ENCODE peak calls at places on chromosomes 3 and 15, in six cellular contexts. One of them, this sample, is unnamed.
A peak's percentile ranks its signal among the peaks of the same experiment; 100 is the strongest.

GRCh38 chr3:55364426-55364825 is 122.7 kb downstream of the WNT5A start:
- DNase-seq in sigmoid colon: no peak
- DNase-seq in ovary: no peak
- DNase-seq in uterus: no peak
- DNase-seq in heart left ventricle: no peak
- DNase-seq in A549: no peak
- DNase-seq in this sample: no peak

GRCh38 chr3:89113887-89114840 is 6.7 kb downstream of the EPHA3 start:
- DNase-seq in ovary: peak; percentile 69
- DNase-seq in uterus: peak; percentile 57
- DNase-seq in heart left ventricle: peak; percentile 70
- DNase-seq in sigmoid colon: peak; percentile 76
- DNase-seq in A549: no peak
- DNase-seq in this sample: peak; percentile 63

GRCh38 chr15:63501256-63502089 is 2.9 kb upstream of the USP3 start:
- DNase-seq in heart left ventricle: peak; percentile 86
- DNase-seq in uterus: peak; percentile 87
- DNase-seq in sigmoid colon: peak; percentile 97
- DNase-seq in A549: peak; percentile 88
- DNase-seq in ovary: peak; percentile 89
- DNase-seq in this sample: peak; percentile 80

GRCh38 chr3:37210230-37210629 is 35.8 kb upstream of the LRRFIP2 start:
- DNase-seq in sigmoid colon: no peak
- DNase-seq in uterus: no peak
- DNase-seq in ovary: no peak
- DNase-seq in A549: no peak
- DNase-seq in heart left ventricle: no peak
- DNase-seq in this sample: no peak

GRCh38 chr3:197466586-197467399 is 89.0 kb downstream of the BDH1 start:
- DNase-seq in sigmoid colon: no peak
- DNase-seq in ovary: no peak
- DNase-seq in A549: peak; percentile 38
- DNase-seq in uterus: no peak
- DNase-seq in heart left ventricle: no peak
- DNase-seq in this sample: no peak

GRCh38 chr3:161914703-161915102 is 418.1 kb downstream of the OTOL1 start:
- DNase-seq in heart left ventricle: peak; percentile 22
- DNase-seq in uterus: peak; percentile 35
- DNase-seq in ovary: peak; percentile 35
- DNase-seq in A549: no peak
- DNase-seq in sigmoid colon: peak; percentile 69
- DNase-seq in this sample: no peak

GRCh38 chr15:41828747-41829270 is 917 bp downstream of the JMJD7 start:
- DNase-seq in sigmoid colon: no peak
- DNase-seq in uterus: no peak
- DNase-seq in heart left ventricle: no peak
- DNase-seq in A549: no peak
- DNase-seq in ovary: no peak
- DNase-seq in this sample: no peak

GRCh38 chr15:41879321-41879845 is 14.5 kb downstream of the SPTBN5 start:
- DNase-seq in uterus: no peak
- DNase-seq in A549: no peak
- DNase-seq in heart left ventricle: no peak
- DNase-seq in sigmoid colon: no peak
- DNase-seq in ovary: no peak
- DNase-seq in this sample: no peak

GRCh38 chr3:169999433-169999832 is 32.8 kb downstream of the SEC62 start:
- DNase-seq in heart left ventricle: no peak
- DNase-seq in sigmoid colon: no peak
- DNase-seq in A549: no peak
- DNase-seq in ovary: no peak
- DNase-seq in uterus: no peak
- DNase-seq in this sample: no peak

GRCh38 chr3:24713516-24713915 is 218.9 kb upstream of the THRB start:
- DNase-seq in heart left ventricle: no peak
- DNase-seq in uterus: no peak
- DNase-seq in A549: no peak
- DNase-seq in ovary: no peak
- DNase-seq in sigmoid colon: no peak
- DNase-seq in this sample: no peak

GRCh38 chr15:96326551-96327154 is 3.8 kb upstream of the NR2F2 start:
- DNase-seq in A549: no peak
- DNase-seq in heart left ventricle: no peak
- DNase-seq in uterus: peak; percentile 63
- DNase-seq in sigmoid colon: peak; percentile 86
- DNase-seq in ovary: peak; percentile 60
- DNase-seq in this sample: peak; percentile 61

GRCh38 chr15:28935316-28935715 is 49.5 kb downstream of the APBA2 start:
- DNase-seq in A549: peak; percentile 46
- DNase-seq in ovary: no peak
- DNase-seq in uterus: no peak
- DNase-seq in heart left ventricle: no peak
- DNase-seq in sigmoid colon: peak; percentile 42
- DNase-seq in this sample: no peak

GRCh38 chr15:61459785-61460707 is 230.9 kb upstream of the RORA start:
- DNase-seq in ovary: no peak
- DNase-seq in sigmoid colon: no peak
- DNase-seq in uterus: no peak
- DNase-seq in A549: no peak
- DNase-seq in heart left ventricle: no peak
- DNase-seq in this sample: no peak

GRCh38 chr3:195739561-195740111 is 18.9 kb downstream of the MUC20 start:
- DNase-seq in heart left ventricle: no peak
- DNase-seq in uterus: no peak
- DNase-seq in sigmoid colon: peak; percentile 44
- DNase-seq in A549: no peak
- DNase-seq in ovary: no peak
- DNase-seq in this sample: no peak

GRCh38 chr3:12462159-12462962 is 21.9 kb upstream of the TSEN2 start:
- DNase-seq in A549: no peak
- DNase-seq in uterus: no peak
- DNase-seq in sigmoid colon: no peak
- DNase-seq in heart left ventricle: no peak
- DNase-seq in ovary: no peak
- DNase-seq in this sample: no peak

GRCh38 chr15:77841376-77841775 is 208.7 kb upstream of the LINGO1 start:
- DNase-seq in uterus: no peak
- DNase-seq in sigmoid colon: peak; percentile 21
- DNase-seq in heart left ventricle: no peak
- DNase-seq in ovary: no peak
- DNase-seq in A549: no peak
- DNase-seq in this sample: no peak

GRCh38 chr3:150215616-150216015 is 192.5 kb upstream of the TSC22D2 start:
- DNase-seq in A549: no peak
- DNase-seq in sigmoid colon: no peak
- DNase-seq in uterus: no peak
- DNase-seq in ovary: no peak
- DNase-seq in heart left ventricle: no peak
- DNase-seq in this sample: no peak

GRCh38 chr15:29139540-29140459 is 129.8 kb downstream of the NSMCE3 start:
- DNase-seq in ovary: no peak
- DNase-seq in uterus: no peak
- DNase-seq in sigmoid colon: no peak
- DNase-seq in heart left ventricle: no peak
- DNase-seq in A549: peak; percentile 86
- DNase-seq in this sample: peak; percentile 38

GRCh38 chr15:99365232-99365631 is 114.0 kb downstream of the LRRC28 start:
- DNase-seq in A549: no peak
- DNase-seq in ovary: no peak
- DNase-seq in uterus: no peak
- DNase-seq in sigmoid colon: no peak
- DNase-seq in heart left ventricle: no peak
- DNase-seq in this sample: no peak

GRCh38 chr15:33476076-33476475 is 165.3 kb downstream of the RYR3 start:
- DNase-seq in A549: no peak
- DNase-seq in ovary: no peak
- DNase-seq in heart left ventricle: no peak
- DNase-seq in sigmoid colon: no peak
- DNase-seq in uterus: no peak
- DNase-seq in this sample: no peak

GRCh38 chr15:73851679-73852078 is 21.7 kb upstream of the TBC1D21 start:
- DNase-seq in uterus: no peak
- DNase-seq in A549: no peak
- DNase-seq in heart left ventricle: peak; percentile 45
- DNase-seq in sigmoid colon: no peak
- DNase-seq in ovary: no peak
- DNase-seq in this sample: no peak

GRCh38 chr3:52084954-52085730 is 28.8 kb upstream of the DUSP7 start:
- DNase-seq in ovary: no peak
- DNase-seq in sigmoid colon: no peak
- DNase-seq in A549: no peak
- DNase-seq in heart left ventricle: no peak
- DNase-seq in uterus: no peak
- DNase-seq in this sample: no peak

GRCh38 chr15:57215371-57215770 is 160.9 kb upstream of the CGNL1 start:
- DNase-seq in ovary: no peak
- DNase-seq in heart left ventricle: no peak
- DNase-seq in sigmoid colon: no peak
- DNase-seq in A549: no peak
- DNase-seq in uterus: no peak
- DNase-seq in this sample: no peak

GRCh38 chr3:108566599-108566998 is 22.6 kb downstream of the CIP2A start:
- DNase-seq in uterus: no peak
- DNase-seq in heart left ventricle: no peak
- DNase-seq in sigmoid colon: no peak
- DNase-seq in A549: no peak
- DNase-seq in ovary: no peak
- DNase-seq in this sample: no peak

GRCh38 chr3:3005345-3005744 is 104.8 kb downstream of the IL5RA start:
- DNase-seq in sigmoid colon: no peak
- DNase-seq in heart left ventricle: no peak
- DNase-seq in A549: no peak
- DNase-seq in ovary: no peak
- DNase-seq in uterus: no peak
- DNase-seq in this sample: no peak

GRCh38 chr15:85770014-85770721 is 24.6 kb downstream of the KLHL25 start:
- DNase-seq in A549: no peak
- DNase-seq in ovary: no peak
- DNase-seq in sigmoid colon: no peak
- DNase-seq in uterus: no peak
- DNase-seq in heart left ventricle: no peak
- DNase-seq in this sample: no peak
- TF ChIP-seq POLR2A in A549: no peak
- TF ChIP-seq POLR2A in ovary: no peak
- TF ChIP-seq POLR2A in sigmoid colon: no peak
- TF ChIP-seq POLR2A in uterus: no peak
- TF ChIP-seq POLR2A in heart left ventricle: no peak
- TF ChIP-seq POLR2A in this sample: no peak

DNA sequence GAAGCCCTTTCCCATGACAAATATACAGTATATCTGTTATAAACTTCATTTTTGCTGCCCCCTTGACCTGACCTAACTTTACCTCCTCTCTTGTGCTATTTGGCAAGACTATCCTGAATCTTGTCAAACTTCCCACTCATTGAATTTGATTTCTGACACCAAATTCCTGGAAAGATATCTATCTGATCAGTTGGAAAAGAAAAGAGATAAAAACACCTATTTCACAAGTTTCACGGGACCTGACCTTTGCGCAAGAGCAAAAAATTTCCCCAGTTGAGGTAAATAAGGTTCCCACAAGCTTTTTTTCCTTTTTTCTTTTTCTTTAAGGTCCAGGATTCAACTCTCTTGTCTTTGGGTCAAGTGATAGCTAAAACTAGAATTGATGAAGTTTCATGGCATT is 189.2 kb upstream of the LPP start:
- DNase-seq in A549: no peak
- DNase-seq in uterus: no peak
- DNase-seq in heart left ventricle: no peak
- DNase-seq in sigmoid colon: no peak
- DNase-seq in ovary: no peak
- DNase-seq in this sample: no peak
- H3K4me1 ChIP-seq in A549: peaks cover 41% of the 10 kb centered on the region
- H3K4me1 ChIP-seq in uterus: no peaks in the 10 kb centered on the region
- H3K4me1 ChIP-seq in heart left ventricle: peaks cover 18% of the 10 kb centered on the region
- H3K4me1 ChIP-seq in sigmoid colon: no peaks in the 10 kb centered on the region
- H3K4me1 ChIP-seq in ovary: no peaks in the 10 kb centered on the region
- H3K4me1 ChIP-seq in this sample: no peaks in the 10 kb centered on the region

GRCh38 chr3:39385456-39386098 is 2.4 kb downstream of the SLC25A38 start:
- DNase-seq in sigmoid colon: no peak
- DNase-seq in A549: no peak
- DNase-seq in ovary: no peak
- DNase-seq in uterus: no peak
- DNase-seq in heart left ventricle: no peak
- DNase-seq in this sample: no peak

GRCh38 chr3:39384665-39385000 is 1.5 kb downstream of the SLC25A38 start:
- DNase-seq in sigmoid colon: no peak
- DNase-seq in uterus: no peak
- DNase-seq in ovary: no peak
- DNase-seq in A549: no peak
- DNase-seq in heart left ventricle: no peak
- DNase-seq in this sample: no peak

GRCh38 chr3:39383190-39383912 is at the start of gene SLC25A38:
- DNase-seq in sigmoid colon: peak; percentile 91
- DNase-seq in heart left ventricle: peak; percentile 77
- DNase-seq in ovary: peak; percentile 82
- DNase-seq in uterus: peak; percentile 76
- DNase-seq in A549: peak; percentile 95
- DNase-seq in this sample: peak; percentile 80

GRCh38 chr3:39386331-39386730 is 3.2 kb downstream of the SLC25A38 start:
- DNase-seq in heart left ventricle: no peak
- DNase-seq in A549: no peak
- DNase-seq in ovary: no peak
- DNase-seq in uterus: no peak
- DNase-seq in sigmoid colon: no peak
- DNase-seq in this sample: no peak

DNA sequence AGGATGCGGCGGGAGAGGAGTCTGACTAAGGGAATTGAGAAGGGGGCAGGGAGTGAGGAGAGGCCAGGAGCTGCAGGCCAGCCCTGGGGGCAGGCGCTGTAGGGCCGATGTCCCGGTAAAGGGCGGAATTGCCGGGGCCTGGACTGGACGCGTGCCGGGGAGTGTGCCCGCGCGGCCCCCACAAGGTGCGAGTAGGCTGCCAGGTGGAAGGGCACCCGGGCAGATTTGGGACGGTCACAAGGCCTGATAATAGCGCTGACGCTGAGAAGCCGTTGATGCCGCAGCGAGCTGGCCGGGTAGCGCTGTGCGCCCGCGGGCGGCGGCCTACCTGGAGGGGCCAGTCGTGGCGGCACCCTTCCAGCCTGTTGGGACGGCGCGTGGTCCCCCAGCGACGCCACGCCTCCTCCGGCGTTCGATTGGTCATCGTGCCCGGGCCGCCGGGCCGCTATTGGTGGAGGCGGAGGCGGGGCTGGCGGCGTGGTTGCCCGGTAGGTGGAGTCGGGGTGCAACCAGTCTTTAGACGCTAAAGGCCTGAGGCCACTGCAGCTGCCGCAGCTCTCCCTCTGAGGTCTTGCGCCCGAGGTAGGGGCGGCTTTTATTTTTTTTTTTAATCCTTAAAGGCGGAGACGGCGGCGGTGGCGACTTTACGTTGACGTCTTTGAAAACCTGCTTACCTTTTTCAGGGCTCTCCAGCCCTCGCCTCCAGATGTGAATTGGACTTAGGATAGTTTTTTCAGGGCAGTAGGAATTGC is 919 bp downstream of the SLC25A38 start:
- DNase-seq in uterus: peak; percentile 95
- DNase-seq in heart left ventricle: peak; percentile 95
- DNase-seq in A549: peak; percentile 98
- DNase-seq in ovary: peak; percentile 96
- DNase-seq in sigmoid colon: peak; percentile 98
- DNase-seq in this sample: peak; percentile 99
- TF ChIP-seq POLR2A in uterus: peak; percentile 84
- TF ChIP-seq POLR2A in heart left ventricle: peak; percentile 85
- TF ChIP-seq POLR2A in A549: peak; percentile 81
- TF ChIP-seq POLR2A in ovary: peak; percentile 64
- TF ChIP-seq POLR2A in sigmoid colon: peak; percentile 69
- TF ChIP-seq POLR2A in this sample: peak; percentile 91

GRCh38 chr3:67113802-67114407 is 115.8 kb downstream of the KBTBD8 start:
- DNase-seq in sigmoid colon: peak; percentile 81
- DNase-seq in ovary: peak; percentile 50
- DNase-seq in uterus: peak; percentile 27
- DNase-seq in heart left ventricle: peak; percentile 58
- DNase-seq in A549: peak; percentile 25
- DNase-seq in this sample: peak; percentile 82
- H3K4me1 ChIP-seq in sigmoid colon: no peaks in the 10 kb centered on the region
- H3K4me1 ChIP-seq in ovary: no peaks in the 10 kb centered on the region
- H3K4me1 ChIP-seq in uterus: no peaks in the 10 kb centered on the region
- H3K4me1 ChIP-seq in heart left ventricle: no peaks in the 10 kb centered on the region
- H3K4me1 ChIP-seq in A549: no peaks in the 10 kb centered on the region
- H3K4me1 ChIP-seq in this sample: no peaks in the 10 kb centered on the region

This sample was measured in stomach.